ENCODE peak calls at places on chromosomes 6 and 20, in ten cellular contexts. One of them, this sample, is unnamed. For H3K4me1, the result is how much of the 10 kb centered on the place peaks cover.

GRCh38 chr6:154613137-154613676 is 102.7 kb upstream of the CNKSR3 start:
- DNase-seq in CD8-positive, alpha-beta T cell: no peak
- DNase-seq in IMR-90: peak
- DNase-seq in Panc1: no peak
- DNase-seq in adrenal gland: no peak
- DNase-seq in A549: no peak
- DNase-seq in A673: peak
- DNase-seq in lower lobe of right lung: no peak
- DNase-seq in PC-9: peak
- DNase-seq in neural progenitor cell: no peak
- DNase-seq in this sample: no peak

GRCh38 chr6:158514991-158515390 is 44.9 kb upstream of the TMEM181 start:
- DNase-seq in adrenal gland: no peak
- DNase-seq in A673: no peak
- DNase-seq in PC-9: no peak
- DNase-seq in A549: no peak
- DNase-seq in Panc1: no peak
- DNase-seq in CD8-positive, alpha-beta T cell: no peak
- DNase-seq in lower lobe of right lung: no peak
- DNase-seq in neural progenitor cell: no peak
- DNase-seq in IMR-90: no peak
- DNase-seq in this sample: no peak

GRCh38 chr6:34305982-34306702 is 57.3 kb upstream of the SMIM29 start:
- DNase-seq in neural progenitor cell: no peak
- DNase-seq in CD8-positive, alpha-beta T cell: no peak
- DNase-seq in lower lobe of right lung: no peak
- DNase-seq in A549: no peak
- DNase-seq in A673: peak
- DNase-seq in IMR-90: peak
- DNase-seq in Panc1: no peak
- DNase-seq in adrenal gland: no peak
- DNase-seq in PC-9: no peak
- DNase-seq in this sample: no peak

GRCh38 chr20:41119593-41120561 is 17.5 kb upstream of the PLCG1 start:
- DNase-seq in adrenal gland: no peak
- DNase-seq in A549: no peak
- DNase-seq in Panc1: no peak
- DNase-seq in A673: no peak
- DNase-seq in lower lobe of right lung: no peak
- DNase-seq in CD8-positive, alpha-beta T cell: no peak
- DNase-seq in PC-9: no peak
- DNase-seq in neural progenitor cell: no peak
- DNase-seq in IMR-90: no peak
- DNase-seq in this sample: no peak

GRCh38 chr6:132961122-132961521 is 146.8 kb downstream of the RPS12 start:
- DNase-seq in A673: no peak
- DNase-seq in IMR-90: peak
- DNase-seq in PC-9: peak
- DNase-seq in A549: no peak
- DNase-seq in CD8-positive, alpha-beta T cell: no peak
- DNase-seq in adrenal gland: no peak
- DNase-seq in lower lobe of right lung: no peak
- DNase-seq in Panc1: peak
- DNase-seq in neural progenitor cell: no peak
- DNase-seq in this sample: no peak

GRCh38 chr6:36124881-36125280 is 5.4 kb upstream of the MAPK13 start:
- DNase-seq in lower lobe of right lung: peak
- DNase-seq in A673: no peak
- DNase-seq in PC-9: no peak
- DNase-seq in neural progenitor cell: no peak
- DNase-seq in adrenal gland: no peak
- DNase-seq in IMR-90: no peak
- DNase-seq in A549: no peak
- DNase-seq in Panc1: no peak
- DNase-seq in CD8-positive, alpha-beta T cell: no peak
- DNase-seq in this sample: no peak

GRCh38 chr20:58294497-58295455 is 14.7 kb upstream of the RAB22A start:
- DNase-seq in PC-9: no peak
- DNase-seq in lower lobe of right lung: no peak
- DNase-seq in neural progenitor cell: peak
- DNase-seq in A673: no peak
- DNase-seq in CD8-positive, alpha-beta T cell: no peak
- DNase-seq in Panc1: no peak
- DNase-seq in IMR-90: no peak
- DNase-seq in A549: no peak
- DNase-seq in adrenal gland: no peak
- DNase-seq in this sample: no peak

GRCh38 chr20:35653893-35654292 is 10.8 kb downstream of the CPNE1 start:
- DNase-seq in lower lobe of right lung: no peak
- DNase-seq in CD8-positive, alpha-beta T cell: no peak
- DNase-seq in IMR-90: no peak
- DNase-seq in PC-9: no peak
- DNase-seq in A673: no peak
- DNase-seq in A549: no peak
- DNase-seq in Panc1: no peak
- DNase-seq in adrenal gland: no peak
- DNase-seq in neural progenitor cell: no peak
- DNase-seq in this sample: no peak

GRCh38 chr6:134750669-134751068 is 199.2 kb downstream of the ALDH8A1 start:
- DNase-seq in A549: no peak
- DNase-seq in IMR-90: peak
- DNase-seq in A673: peak
- DNase-seq in CD8-positive, alpha-beta T cell: no peak
- DNase-seq in Panc1: no peak
- DNase-seq in lower lobe of right lung: no peak
- DNase-seq in neural progenitor cell: no peak
- DNase-seq in PC-9: no peak
- DNase-seq in adrenal gland: no peak
- DNase-seq in this sample: no peak

GRCh38 chr20:58513580-58514285 is 1.5 kb downstream of the APCDD1L start:
- DNase-seq in adrenal gland: no peak
- DNase-seq in A673: no peak
- DNase-seq in A549: no peak
- DNase-seq in lower lobe of right lung: no peak
- DNase-seq in IMR-90: no peak
- DNase-seq in neural progenitor cell: no peak
- DNase-seq in PC-9: no peak
- DNase-seq in Panc1: no peak
- DNase-seq in CD8-positive, alpha-beta T cell: no peak
- DNase-seq in this sample: no peak

GRCh38 chr6:44192428-44193041 is 24.2 kb upstream of the MYMX start:
- DNase-seq in IMR-90: no peak
- DNase-seq in A549: no peak
- DNase-seq in lower lobe of right lung: no peak
- DNase-seq in Panc1: no peak
- DNase-seq in CD8-positive, alpha-beta T cell: no peak
- DNase-seq in A673: no peak
- DNase-seq in neural progenitor cell: peak
- DNase-seq in PC-9: no peak
- DNase-seq in adrenal gland: no peak
- DNase-seq in this sample: no peak

GRCh38 chr6:157645201-157645795 is 177.7 kb upstream of the SNX9 start:
- DNase-seq in lower lobe of right lung: no peak
- DNase-seq in PC-9: no peak
- DNase-seq in adrenal gland: no peak
- DNase-seq in CD8-positive, alpha-beta T cell: no peak
- DNase-seq in IMR-90: no peak
- DNase-seq in A673: no peak
- DNase-seq in A549: no peak
- DNase-seq in neural progenitor cell: no peak
- DNase-seq in Panc1: no peak
- DNase-seq in this sample: no peak

GRCh38 chr6:31525932-31526591 is 2.7 kb upstream of the MCCD1 start:
- DNase-seq in PC-9: no peak
- DNase-seq in lower lobe of right lung: no peak
- DNase-seq in A673: no peak
- DNase-seq in IMR-90: peak
- DNase-seq in neural progenitor cell: no peak
- DNase-seq in A549: no peak
- DNase-seq in CD8-positive, alpha-beta T cell: peak
- DNase-seq in Panc1: no peak
- DNase-seq in adrenal gland: no peak
- DNase-seq in this sample: no peak

GRCh38 chr6:2959909-2960719 is 11.3 kb downstream of the SERPINB6 start:
- DNase-seq in A549: no peak
- DNase-seq in neural progenitor cell: peak
- DNase-seq in A673: no peak
- DNase-seq in IMR-90: peak
- DNase-seq in lower lobe of right lung: no peak
- DNase-seq in adrenal gland: no peak
- DNase-seq in PC-9: no peak
- DNase-seq in Panc1: no peak
- DNase-seq in CD8-positive, alpha-beta T cell: no peak
- DNase-seq in this sample: no peak

GRCh38 chr6:2961971-2962370 is 9.4 kb downstream of the SERPINB6 start:
- DNase-seq in A549: no peak
- DNase-seq in adrenal gland: no peak
- DNase-seq in neural progenitor cell: no peak
- DNase-seq in CD8-positive, alpha-beta T cell: no peak
- DNase-seq in PC-9: peak
- DNase-seq in Panc1: no peak
- DNase-seq in lower lobe of right lung: peak
- DNase-seq in IMR-90: no peak
- DNase-seq in A673: no peak
- DNase-seq in this sample: no peak

GRCh38 chr6:2962636-2963035 is 8.7 kb downstream of the SERPINB6 start:
- DNase-seq in lower lobe of right lung: no peak
- DNase-seq in Panc1: no peak
- DNase-seq in neural progenitor cell: no peak
- DNase-seq in PC-9: no peak
- DNase-seq in CD8-positive, alpha-beta T cell: no peak
- DNase-seq in A673: no peak
- DNase-seq in IMR-90: no peak
- DNase-seq in A549: no peak
- DNase-seq in adrenal gland: no peak
- DNase-seq in this sample: no peak

GRCh38 chr6:2961491-2961890 is 9.9 kb downstream of the SERPINB6 start:
- DNase-seq in A673: no peak
- DNase-seq in neural progenitor cell: no peak
- DNase-seq in Panc1: no peak
- DNase-seq in adrenal gland: no peak
- DNase-seq in PC-9: no peak
- DNase-seq in CD8-positive, alpha-beta T cell: no peak
- DNase-seq in lower lobe of right lung: no peak
- DNase-seq in A549: no peak
- DNase-seq in IMR-90: no peak
- DNase-seq in this sample: no peak

GRCh38 chr6:2960935-2961334 is 10.4 kb downstream of the SERPINB6 start:
- DNase-seq in adrenal gland: no peak
- DNase-seq in Panc1: no peak
- DNase-seq in A673: no peak
- DNase-seq in neural progenitor cell: no peak
- DNase-seq in lower lobe of right lung: no peak
- DNase-seq in PC-9: no peak
- DNase-seq in A549: no peak
- DNase-seq in IMR-90: peak
- DNase-seq in CD8-positive, alpha-beta T cell: no peak
- DNase-seq in this sample: no peak
- H3K4me1 ChIP-seq in adrenal gland: under half
- H3K4me1 ChIP-seq in Panc1: under half
- H3K4me1 ChIP-seq in A673: under half
- H3K4me1 ChIP-seq in neural progenitor cell: under half
- H3K4me1 ChIP-seq in lower lobe of right lung: half or more
- H3K4me1 ChIP-seq in PC-9: under half
- H3K4me1 ChIP-seq in A549: under half
- H3K4me1 ChIP-seq in IMR-90: under half
- H3K4me1 ChIP-seq in CD8-positive, alpha-beta T cell: under half
- H3K4me1 ChIP-seq in this sample: under half

GRCh38 chr6:150373260-150373701 is 4.5 kb downstream of the IYD start:
- DNase-seq in lower lobe of right lung: no peak
- DNase-seq in neural progenitor cell: no peak
- DNase-seq in A673: peak
- DNase-seq in A549: no peak
- DNase-seq in adrenal gland: no peak
- DNase-seq in CD8-positive, alpha-beta T cell: no peak
- DNase-seq in PC-9: no peak
- DNase-seq in IMR-90: no peak
- DNase-seq in Panc1: no peak
- DNase-seq in this sample: no peak
- H3K27ac ChIP-seq in lower lobe of right lung: no peak
- H3K27ac ChIP-seq in neural progenitor cell: no peak
- H3K27ac ChIP-seq in A673: no peak
- H3K27ac ChIP-seq in A549: no peak
- H3K27ac ChIP-seq in adrenal gland: no peak
- H3K27ac ChIP-seq in CD8-positive, alpha-beta T cell: no peak
- H3K27ac ChIP-seq in PC-9: no peak
- H3K27ac ChIP-seq in IMR-90: no peak
- H3K27ac ChIP-seq in Panc1: no peak
- H3K27ac ChIP-seq in this sample: no peak

DNA sequence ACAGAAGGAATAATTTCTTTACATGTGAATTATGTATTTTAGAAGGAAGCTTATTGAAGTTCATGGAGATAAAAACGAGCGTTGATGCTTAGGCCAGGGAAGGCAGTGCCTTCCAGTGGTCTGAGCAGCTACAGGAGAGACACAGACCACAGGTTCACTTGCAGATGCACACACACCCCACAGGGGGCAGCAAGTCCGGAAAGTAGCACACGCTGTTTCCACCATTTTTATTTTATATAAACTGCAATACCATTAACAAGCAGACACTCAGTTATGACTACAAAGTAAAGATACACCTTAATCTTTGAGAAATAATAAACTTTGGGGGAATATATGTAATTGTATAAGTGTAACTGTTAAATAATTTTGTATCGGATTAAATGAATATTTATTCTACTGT is 13.5 kb upstream of the DACT2 start:
- DNase-seq in adrenal gland: no peak
- DNase-seq in A549: peak
- DNase-seq in A673: peak
- DNase-seq in neural progenitor cell: peak
- DNase-seq in IMR-90: no peak
- DNase-seq in Panc1: no peak
- DNase-seq in PC-9: no peak
- DNase-seq in lower lobe of right lung: no peak
- DNase-seq in CD8-positive, alpha-beta T cell: no peak
- DNase-seq in this sample: no peak
- H3K4me1 ChIP-seq in adrenal gland: under half
- H3K4me1 ChIP-seq in A549: under half
- H3K4me1 ChIP-seq in A673: under half
- H3K4me1 ChIP-seq in neural progenitor cell: under half
- H3K4me1 ChIP-seq in IMR-90: under half
- H3K4me1 ChIP-seq in Panc1: under half
- H3K4me1 ChIP-seq in PC-9: under half
- H3K4me1 ChIP-seq in lower lobe of right lung: under half
- H3K4me1 ChIP-seq in CD8-positive, alpha-beta T cell: under half
- H3K4me1 ChIP-seq in this sample: under half

DNA sequence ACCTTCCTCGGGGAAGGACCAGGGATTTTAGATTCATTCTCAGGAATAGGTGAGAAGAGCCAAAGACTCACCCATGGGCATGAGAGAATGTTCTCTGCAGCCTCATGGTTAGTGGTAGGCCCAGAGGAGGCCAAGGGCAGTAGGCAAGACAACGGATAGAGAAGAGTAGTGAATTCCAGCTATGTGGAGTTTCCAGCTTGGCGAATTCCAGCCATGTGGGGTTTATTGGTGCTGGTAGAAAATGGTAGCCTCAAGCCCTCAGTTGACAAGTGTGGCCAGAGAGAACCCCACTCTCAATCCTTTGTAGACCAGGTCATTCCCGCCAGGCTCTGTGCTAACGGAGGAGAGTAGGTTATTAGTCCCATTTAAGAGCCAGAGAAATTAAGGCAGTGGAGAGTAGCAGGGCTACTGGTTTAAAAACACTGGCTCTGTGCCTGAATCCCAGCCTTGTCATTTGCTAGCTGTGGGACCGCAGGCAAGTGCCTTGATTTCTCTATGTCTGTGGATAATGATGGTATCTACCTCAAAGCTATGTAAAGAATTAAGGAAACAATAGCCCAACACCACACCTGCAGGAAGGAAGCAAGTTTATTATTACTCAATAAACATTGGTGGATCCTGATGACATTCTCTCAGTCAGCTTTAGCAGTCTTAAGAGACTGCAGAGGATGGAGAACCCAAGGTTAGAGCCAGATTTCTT is 2.0 kb upstream of the SLC9A8 start:
- DNase-seq in adrenal gland: no peak
- DNase-seq in IMR-90: no peak
- DNase-seq in A549: no peak
- DNase-seq in neural progenitor cell: no peak
- DNase-seq in PC-9: peak
- DNase-seq in lower lobe of right lung: no peak
- DNase-seq in Panc1: no peak
- DNase-seq in CD8-positive, alpha-beta T cell: no peak
- DNase-seq in A673: no peak
- DNase-seq in this sample: no peak
- H3K27ac ChIP-seq in adrenal gland: no peak
- H3K27ac ChIP-seq in IMR-90: no peak
- H3K27ac ChIP-seq in A549: no peak
- H3K27ac ChIP-seq in neural progenitor cell: no peak
- H3K27ac ChIP-seq in PC-9: peak
- H3K27ac ChIP-seq in lower lobe of right lung: no peak
- H3K27ac ChIP-seq in Panc1: no peak
- H3K27ac ChIP-seq in CD8-positive, alpha-beta T cell: no peak
- H3K27ac ChIP-seq in A673: no peak
- H3K27ac ChIP-seq in this sample: peak

This sample was measured in CD4-positive, alpha-beta memory T cell.